ENCODE peak calls at places on chromosomes 1 and 21, in six cellular contexts. U is uterus, N is esophagus squamous epithelium, X is heart left ventricle, Y is stomach, W is GM12892. Q is an unnamed sample.

GRCh38 chr1:179808503-179808902 is 65.4 kb downstream of the FAM163A start:
- DNase-seq in W (no peak), U (no peak), N (no peak), Y (no peak), X (no peak), Q (no peak)

GRCh38 chr1:9040659-9041030 is 14.4 kb upstream of the SLC2A7 start:
- DNase-seq in N (no peak), U (no peak), W (no peak), X (no peak), Y (no peak), Q (no peak)

GRCh38 chr1:150931773-150932172 is 5.6 kb downstream of the SETDB1 start:
- DNase-seq in Y (no peak), U (no peak), X (no peak), N (no peak), W (no peak), Q (no peak)

GRCh38 chr1:54397090-54397591 is 9.1 kb downstream of the SSBP3 start:
- DNase-seq in U (no peak), Y (peak), X (peak), N (no peak), W (no peak), Q (no peak)

GRCh38 chr1:170729608-170730378 is 65.9 kb downstream of the PRRX1 start:
- DNase-seq in U (no peak), N (no peak), X (no peak), W (no peak), Y (no peak), Q (no peak)

GRCh38 chr1:156001682-156002171 is 19.0 kb downstream of the SSR2 start:
- DNase-seq in N (no peak), Y (no peak), W (no peak), U (no peak), X (no peak), Q (no peak)

GRCh38 chr1:234486858-234487830 is 8.2 kb upstream of the TARBP1 start:
- DNase-seq in N (no peak), W (no peak), X (no peak), U (no peak), Y (peak), Q (no peak)

GRCh38 chr1:3279182-3279470 is 175.3 kb upstream of the ARHGEF16 start:
- DNase-seq in U (no peak), W (no peak), X (no peak), N (no peak), Y (no peak), Q (no peak)

GRCh38 chr1:190479537-190479936 is 1.9 kb upstream of the BRINP3 start:
- DNase-seq in N (no peak), W (no peak), Y (no peak), U (no peak), X (no peak), Q (no peak)

GRCh38 chr1:172397221-172397620 is 23.3 kb upstream of the C1orf105 start:
- DNase-seq in U (no peak), Y (no peak), W (no peak), N (no peak), X (no peak), Q (no peak)

GRCh38 chr1:196546272-196547245 is 61.7 kb downstream of the KCNT2 start:
- DNase-seq in W (no peak), X (no peak), N (no peak), Y (no peak), U (no peak), Q (no peak)

GRCh38 chr1:3545363-3546047 is 65.8 kb downstream of the MEGF6 start:
- DNase-seq in Y (no peak), X (no peak), N (no peak), W (no peak), U (peak), Q (no peak)

GRCh38 chr21:32329331-32329730 is 30.7 kb downstream of the MRAP start:
- DNase-seq in X (no peak), Y (no peak), W (no peak), N (no peak), U (peak), Q (no peak)

GRCh38 chr1:93177991-93178390 is 2.2 kb downstream of the TMED5 start:
- DNase-seq in N (no peak), X (no peak), U (no peak), W (no peak), Y (no peak), Q (no peak)

GRCh38 chr1:243233908-243234307 is 21.2 kb downstream of the CEP170 start:
- DNase-seq in U (no peak), X (no peak), Y (no peak), W (no peak), N (no peak), Q (no peak)

GRCh38 chr1:245997471-245998258 is 509.4 kb downstream of the SMYD3 start:
- DNase-seq in Y (peak), U (no peak), N (no peak), W (no peak), X (peak), Q (no peak)

GRCh38 chr1:26045712-26046312 is at the start of gene SLC30A2:
- DNase-seq in U (no peak), X (no peak), N (no peak), W (no peak), Y (no peak), Q (no peak)

GRCh38 chr1:36652011-36652410 is 169.3 kb upstream of the CSF3R start:
- DNase-seq in W (no peak), Y (no peak), X (no peak), N (no peak), U (no peak), Q (no peak)

GRCh38 chr1:196464545-196464944 is 143.7 kb downstream of the KCNT2 start:
- DNase-seq in W (no peak), N (no peak), Y (no peak), U (no peak), X (no peak), Q (no peak)

GRCh38 chr1:33455537-33456301 is 16.7 kb upstream of the ZSCAN20 start:
- DNase-seq in N (no peak), W (peak), Y (peak), U (no peak), X (no peak), Q (no peak)

GRCh38 chr21:41289431-41289830 is 27.2 kb upstream of the FAM3B start:
- DNase-seq in W (no peak), Y (no peak), N (no peak), U (no peak), X (no peak), Q (peak)

GRCh38 chr1:108719654-108720435 is 7.1 kb downstream of the FNDC7 start:
- DNase-seq in N (no peak), Y (no peak), W (no peak), X (peak), U (no peak), Q (no peak)

GRCh38 chr1:45968941-45969666 is 163.3 kb downstream of the PIK3R3 start:
- DNase-seq in N (no peak), U (no peak), W (no peak), Y (no peak), X (no peak), Q (no peak)

GRCh38 chr21:42688841-42689371 is 35.5 kb downstream of the PDE9A start:
- DNase-seq in U (no peak), N (no peak), W (no peak), X (peak), Y (no peak), Q (no peak)

GRCh38 chr1:208225954-208226937 is 17.9 kb downstream of the PLXNA2 start:
- DNase-seq in U (peak), N (no peak), X (no peak), Y (no peak), W (no peak), Q (no peak)

GRCh38 chr1:89608627-89609338 is 24.1 kb upstream of the LRRC8C start:
- DNase-seq in Y (no peak), W (no peak), X (no peak), U (no peak), N (no peak), Q (no peak)

GRCh38 chr1:206559661-206559995 is 52.3 kb downstream of the RASSF5 start:
- DNase-seq in U (no peak), Y (no peak), W (no peak), N (no peak), X (no peak), Q (no peak)

GRCh38 chr1:86583593-86583992 is 36.7 kb downstream of the CLCA4 start:
- DNase-seq in Y (no peak), W (no peak), X (no peak), N (no peak), U (no peak), Q (no peak)

GRCh38 chr1:78831731-78832360 is 174.7 kb downstream of the ADGRL4 start:
- DNase-seq in X (no peak), U (no peak), Y (no peak), N (no peak), W (no peak), Q (no peak)

GRCh38 chr21:45846373-45847160 is 135.0 kb upstream of the COL6A1 start:
- DNase-seq in N (no peak), X (no peak), Y (no peak), W (no peak), U (peak), Q (no peak)

GRCh38 chr1:239816090-239816812 is 275.4 kb upstream of the FMN2 start:
- DNase-seq in X (no peak), Y (peak), N (no peak), U (peak), W (no peak), Q (no peak)

GRCh38 chr1:192654607-192655389 is 18.9 kb downstream of the RGS13 start:
- DNase-seq in X (no peak), U (no peak), W (no peak), N (no peak), Y (no peak), Q (no peak)

GRCh38 chr1:66576645-66577044 is 42.7 kb downstream of the SGIP1 start:
- DNase-seq in Y (no peak), U (no peak), N (no peak), X (no peak), W (no peak), Q (no peak)

GRCh38 chr1:156214024-156214748 is 1.4 kb downstream of the PMF1 start:
- DNase-seq in U (no peak), Y (no peak), N (no peak), W (no peak), X (no peak), Q (no peak)

GRCh38 chr1:172820759-172821158 is 161.9 kb downstream of the FASLG start:
- DNase-seq in N (no peak), W (no peak), Y (no peak), X (no peak), U (no peak), Q (no peak)

GRCh38 chr21:33273044-33273443 is 6.9 kb downstream of the IL10RB start:
- DNase-seq in W (no peak), Y (no peak), U (no peak), X (no peak), N (no peak), Q (no peak)

DNA sequence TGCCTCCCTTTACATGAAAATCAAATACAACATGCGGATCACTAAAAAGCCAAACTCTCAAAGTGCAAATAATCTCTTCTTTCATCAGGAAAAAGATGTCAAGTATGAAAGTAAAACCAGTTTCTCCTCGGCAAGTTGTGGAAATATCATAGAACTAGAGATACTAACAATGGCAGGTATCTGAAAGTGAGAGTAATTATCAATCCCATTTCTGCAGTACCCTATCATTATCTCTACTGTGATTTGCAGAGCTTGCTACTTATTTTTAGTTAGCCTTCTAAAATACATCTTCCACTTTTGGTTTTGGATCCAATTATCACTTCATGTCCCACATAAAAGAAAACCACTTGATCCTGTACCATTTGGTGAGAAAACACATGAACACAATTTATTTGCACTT is 3.0 kb downstream of the TP53BP2 start:
- DNase-seq in Y (no peak), W (no peak), N (no peak), U (no peak), X (no peak), Q (no peak)
- TF ChIP-seq POLR2A in Y (no peak), W (no peak), N (no peak), U (no peak), X (no peak), Q (no peak)

GRCh38 chr1:154190550-154190949 is 1.4 kb downstream of the TPM3 start:
- DNase-seq in Y (no peak), X (no peak), U (no peak), W (no peak), N (no peak), Q (no peak)
- TF ChIP-seq POLR2A in Y (no peak), X (no peak), U (no peak), W (no peak), N (no peak), Q (no peak)

GRCh38 chr1:94245747-94246438 is 8.5 kb upstream of the ARHGAP29 start:
- DNase-seq in U (no peak), W (no peak), Y (no peak), N (no peak), X (no peak), Q (no peak)
- TF ChIP-seq POLR2A in U (no peak), W (no peak), Y (no peak), N (no peak), X (no peak), Q (no peak)

DNA sequence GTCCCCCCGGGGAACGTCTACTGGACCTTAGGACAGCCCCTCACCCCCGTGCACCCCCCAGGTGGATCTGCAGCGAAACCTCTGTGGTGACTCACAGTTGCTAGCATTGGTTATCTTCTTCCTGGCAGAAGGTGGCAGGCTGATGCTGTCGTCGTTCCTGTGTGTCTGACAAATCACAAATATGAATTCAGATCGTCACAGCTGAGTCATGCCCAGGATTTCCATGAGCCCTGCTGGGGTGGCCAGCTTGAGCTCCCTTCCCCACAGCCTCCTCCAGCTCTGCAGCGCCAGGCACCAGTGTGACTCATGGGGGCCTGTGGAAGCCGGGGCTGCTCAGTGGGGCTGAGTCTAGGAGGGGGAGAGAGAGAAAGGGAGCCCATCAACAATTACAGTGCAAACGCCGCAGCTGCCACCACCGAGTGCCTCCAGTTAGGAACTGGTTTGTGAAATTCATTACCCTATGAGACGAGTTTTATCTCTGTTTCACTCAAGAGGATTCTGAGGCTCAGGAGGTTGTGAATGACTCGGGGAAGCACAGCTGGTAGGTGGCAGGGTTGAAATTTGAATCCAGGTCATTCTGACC is 197.9 kb downstream of the DYRK1A start:
- DNase-seq in Y (peak), N (peak), U (peak), X (peak), W (no peak), Q (peak)
- TF ChIP-seq POLR2A in Y (no peak), N (no peak), U (no peak), X (no peak), W (no peak), Q (no peak)